ENCODE peak calls at places on chromosome 9, in nine cellular contexts. I, R, H, N, K, T, S, C and Q are unnamed samples.

GRCh38 chr9:98445576-98445975 is 190.1 kb upstream of the TBC1D2 start:
- DNase-seq in I (no peak), R (no peak), H (no peak), N (no peak), K (no peak), T (no peak), S (no peak), C (no peak), Q (no peak)

GRCh38 chr9:79581388-79581787 is 9.6 kb downstream of the TLE4 start:
- DNase-seq in I (no peak), R (no peak), H (no peak), N (peak), K (no peak), T (no peak), S (no peak), C (no peak), Q (no peak)

GRCh38 chr9:4680750-4681149 is 1.4 kb downstream of the CDC37L1 start:
- DNase-seq in I (no peak), R (peak), H (no peak), N (no peak), K (no peak), T (no peak), S (no peak), C (peak), Q (no peak)

GRCh38 chr9:134391319-134392231 is 65.3 kb downstream of the RXRA start:
- DNase-seq in I (no peak), R (no peak), H (no peak), N (no peak), K (no peak), T (no peak), S (no peak), C (no peak), Q (no peak)

GRCh38 chr9:16594787-16595186 is 275.7 kb downstream of the BNC2 start:
- DNase-seq in I (no peak), R (no peak), H (no peak), N (no peak), K (no peak), T (no peak), S (no peak), C (no peak), Q (no peak)

GRCh38 chr9:76615149-76615548 is 149.1 kb upstream of the PCA3 start:
- DNase-seq in I (no peak), R (no peak), H (no peak), N (no peak), K (no peak), T (no peak), S (no peak), C (peak), Q (no peak)

GRCh38 chr9:87447547-87448432 is 49.9 kb upstream of the DAPK1 start:
- DNase-seq in I (no peak), R (no peak), H (no peak), N (peak), K (no peak), T (no peak), S (no peak), C (no peak), Q (no peak)

GRCh38 chr9:14205463-14205862 is 108.5 kb downstream of the NFIB start:
- DNase-seq in I (no peak), R (peak), H (no peak), N (peak), K (no peak), T (no peak), S (no peak), C (no peak), Q (no peak)

GRCh38 chr9:70263421-70263820 is 4.6 kb downstream of the SMC5 start:
- DNase-seq in I (no peak), R (peak), H (no peak), N (peak), K (no peak), T (no peak), S (no peak), C (no peak), Q (no peak)

GRCh38 chr9:33041459-33042188 is 16.6 kb downstream of the DNAJA1 start:
- DNase-seq in I (no peak), R (peak), H (no peak), N (no peak), K (no peak), T (no peak), S (no peak), C (peak), Q (no peak)

GRCh38 chr9:73023025-73023541 is 70.2 kb upstream of the ALDH1A1 start:
- DNase-seq in I (peak), R (peak), H (peak), N (peak), K (no peak), T (no peak), S (no peak), C (peak), Q (no peak)

GRCh38 chr9:91037511-91038482 is 236.2 kb downstream of the SYK start:
- DNase-seq in I (peak), R (peak), H (peak), N (peak), K (peak), T (no peak), S (peak), C (peak), Q (peak)

GRCh38 chr9:85151247-85151646 is 481.7 kb downstream of the NTRK2 start:
- DNase-seq in I (no peak), R (no peak), H (no peak), N (no peak), K (no peak), T (no peak), S (no peak), C (no peak), Q (no peak)

GRCh38 chr9:95075700-95076099 is 241.8 kb downstream of the FANCC start:
- DNase-seq in I (no peak), R (no peak), H (no peak), N (no peak), K (no peak), T (no peak), S (no peak), C (no peak), Q (no peak)

GRCh38 chr9:36878986-36879982 is 154.8 kb downstream of the PAX5 start:
- DNase-seq in I (no peak), R (no peak), H (no peak), N (no peak), K (no peak), T (no peak), S (no peak), C (no peak), Q (no peak)

GRCh38 chr9:18115131-18115530 is 358.8 kb upstream of the ADAMTSL1 start:
- DNase-seq in I (no peak), R (no peak), H (no peak), N (no peak), K (no peak), T (no peak), S (no peak), C (no peak), Q (no peak)

GRCh38 chr9:18791074-18791473 is 241.9 kb downstream of the SAXO1 start:
- DNase-seq in I (no peak), R (no peak), H (peak), N (peak), K (no peak), T (no peak), S (no peak), C (peak), Q (no peak)

GRCh38 chr9:656918-657583 is 184.4 kb upstream of the DMRT1 start:
- DNase-seq in I (no peak), R (no peak), H (no peak), N (no peak), K (no peak), T (no peak), S (no peak), C (peak), Q (no peak)

GRCh38 chr9:100052375-100052774 is 46.4 kb downstream of the ERP44 start:
- DNase-seq in I (no peak), R (no peak), H (no peak), N (no peak), K (no peak), T (no peak), S (no peak), C (no peak), Q (no peak)

GRCh38 chr9:119322137-119322695 is 47.0 kb downstream of the BRINP1 start:
- DNase-seq in I (peak), R (no peak), H (no peak), N (no peak), K (no peak), T (no peak), S (no peak), C (peak), Q (no peak)

GRCh38 chr9:17322882-17323864 is 188.3 kb downstream of the CNTLN start:
- DNase-seq in I (no peak), R (no peak), H (no peak), N (no peak), K (no peak), T (no peak), S (no peak), C (no peak), Q (no peak)

GRCh38 chr9:21690561-21690960 is 111.9 kb upstream of the MTAP start:
- DNase-seq in I (no peak), R (peak), H (no peak), N (peak), K (no peak), T (no peak), S (no peak), C (no peak), Q (no peak)

GRCh38 chr9:96566401-96567202 is 53.0 kb downstream of the CDC14B start:
- DNase-seq in I (peak), R (peak), H (peak), N (peak), K (peak), T (peak), S (peak), C (peak), Q (peak)

GRCh38 chr9:1429328-1429727 is 379.2 kb downstream of the DMRT2 start:
- DNase-seq in I (no peak), R (no peak), H (no peak), N (no peak), K (no peak), T (no peak), S (no peak), C (peak), Q (no peak)

GRCh38 chr9:83047839-83048775 is 14.8 kb downstream of the RASEF start:
- DNase-seq in I (no peak), R (no peak), H (no peak), N (peak), K (no peak), T (no peak), S (peak), C (no peak), Q (no peak)

GRCh38 chr9:18473551-18474279 is at the start of gene ADAMTSL1:
- DNase-seq in I (no peak), R (peak), H (no peak), N (peak), K (no peak), T (peak), S (no peak), C (no peak), Q (no peak)

GRCh38 chr9:72855890-72856523 is 96.8 kb downstream of the ALDH1A1 start:
- DNase-seq in I (no peak), R (no peak), H (no peak), N (no peak), K (no peak), T (no peak), S (no peak), C (no peak), Q (no peak)

GRCh38 chr9:112885324-112885723 is 5.4 kb downstream of the SLC46A2 start:
- DNase-seq in I (no peak), R (no peak), H (no peak), N (no peak), K (no peak), T (no peak), S (no peak), C (no peak), Q (no peak)

GRCh38 chr9:121550569-121551512 is 51.2 kb upstream of the GGTA1 start:
- DNase-seq in I (peak), R (peak), H (peak), N (peak), K (peak), T (peak), S (peak), C (peak), Q (peak)
- H3K4me3 ChIP-seq in I (peak), R (peak), H (peak), N (peak), K (peak), T (peak), S (peak), C (no peak), Q (no peak)

DNA sequence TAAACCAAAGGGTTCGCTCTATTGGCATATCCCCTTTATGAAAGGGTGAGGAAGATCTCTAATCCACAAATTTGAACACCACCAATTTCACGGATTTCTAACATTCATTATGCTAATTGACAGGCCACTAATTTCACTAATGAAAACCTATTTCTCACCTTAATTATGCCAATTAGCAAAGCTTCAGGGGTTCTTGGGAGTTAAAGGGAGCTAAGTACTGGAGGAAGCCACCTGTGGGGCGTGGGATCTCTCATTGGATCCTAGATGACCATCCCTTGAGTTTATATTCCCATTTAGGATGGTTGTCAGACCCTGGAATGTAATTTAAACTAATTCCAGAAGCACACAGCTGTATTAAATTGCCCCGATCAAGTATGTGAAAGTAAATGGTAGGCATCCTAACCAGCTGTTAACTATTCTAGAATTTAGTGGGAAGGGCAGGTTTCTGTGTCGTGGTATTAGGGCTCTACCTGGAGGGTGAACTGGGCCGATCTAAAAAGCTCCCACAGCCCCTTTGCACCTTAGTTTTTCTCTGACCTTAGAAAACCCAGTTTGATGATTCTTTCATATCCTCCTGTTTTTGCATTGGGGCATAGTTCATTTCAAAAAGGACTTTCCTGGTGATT is 77.1 kb downstream of the C9orf152 start:
- DNase-seq in I (no peak), R (no peak), H (no peak), N (no peak), K (no peak), T (no peak), S (no peak), C (no peak), Q (no peak)
- H3K4me3 ChIP-seq in I (no peak), R (no peak), H (no peak), N (no peak), K (no peak), T (no peak), S (no peak), C (no peak), Q (no peak)

GRCh38 chr9:131676431-131676972 is 63.4 kb downstream of the RAPGEF1 start:
- DNase-seq in I (no peak), R (no peak), H (no peak), N (peak), K (no peak), T (no peak), S (no peak), C (no peak), Q (no peak)

GRCh38 chr9:131677051-131677444 is 62.8 kb downstream of the RAPGEF1 start:
- DNase-seq in I (no peak), R (no peak), H (no peak), N (no peak), K (no peak), T (no peak), S (no peak), C (no peak), Q (no peak)

GRCh38 chr9:131679261-131680020 is 60.4 kb downstream of the RAPGEF1 start:
- DNase-seq in I (no peak), R (peak), H (no peak), N (peak), K (no peak), T (no peak), S (no peak), C (no peak), Q (no peak)

GRCh38 chr9:131677445-131678180 is 62.3 kb downstream of the RAPGEF1 start:
- DNase-seq in I (no peak), R (peak), H (no peak), N (peak), K (no peak), T (no peak), S (no peak), C (peak), Q (no peak)

DNA sequence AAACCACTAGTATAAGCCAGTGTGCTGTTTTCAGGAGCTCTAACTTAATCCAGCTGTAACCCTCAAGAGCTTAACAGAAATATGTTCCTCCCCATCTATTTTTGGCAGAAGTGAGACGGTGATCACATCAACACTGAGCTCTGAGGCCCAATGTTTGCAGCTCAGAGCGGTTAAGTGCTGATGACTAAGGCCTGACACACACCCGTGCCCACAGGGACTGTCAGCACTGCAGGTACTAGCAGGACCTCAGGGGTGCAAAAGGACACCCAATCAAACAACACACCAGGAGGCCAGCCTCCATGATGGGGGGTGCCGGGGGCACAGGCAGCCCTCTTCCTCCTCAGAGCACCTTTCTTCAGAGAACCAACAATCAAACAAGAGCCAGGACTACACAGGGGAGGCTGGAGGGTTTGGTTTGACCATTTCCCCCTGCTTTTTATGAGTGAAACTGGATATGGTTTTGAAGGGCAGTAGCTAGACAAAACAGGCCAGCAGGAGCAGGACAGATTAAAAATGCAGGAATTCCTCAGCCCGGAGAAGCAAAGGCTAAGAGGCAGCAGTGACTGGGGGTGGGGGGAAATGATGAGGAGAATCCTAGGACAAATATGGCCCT is 61.3 kb downstream of the RAPGEF1 start:
- DNase-seq in I (peak), R (peak), H (peak), N (peak), K (peak), T (peak), S (peak), C (peak), Q (peak)
- H3K4me3 ChIP-seq in I (no peak), R (no peak), H (peak), N (no peak), K (peak), T (no peak), S (no peak), C (no peak), Q (no peak)

DNA sequence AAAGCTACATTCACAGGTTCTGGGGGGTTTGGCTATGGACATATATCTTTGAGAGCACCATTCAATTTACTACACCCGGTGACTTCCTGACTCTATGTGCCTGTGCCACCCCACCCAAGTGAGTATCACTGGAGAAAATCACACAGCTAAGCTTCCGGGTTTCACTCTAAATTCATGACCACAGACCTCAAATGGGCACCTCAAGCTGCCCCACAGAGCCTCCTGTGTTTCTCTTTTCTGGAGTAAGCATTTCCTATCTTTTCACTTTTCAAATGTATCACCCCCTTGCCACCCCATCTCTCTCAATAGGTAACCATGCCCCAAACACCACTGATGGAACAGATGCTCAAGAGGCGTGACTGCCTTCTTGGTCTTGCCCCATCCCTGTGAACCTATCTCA is 49.2 kb upstream of the NEK6 start:
- DNase-seq in I (no peak), R (no peak), H (no peak), N (no peak), K (no peak), T (no peak), S (no peak), C (no peak), Q (no peak)
- H3K4me3 ChIP-seq in I (no peak), R (no peak), H (no peak), N (no peak), K (no peak), T (no peak), S (no peak), C (no peak), Q (no peak)

GRCh38 chr9:126781186-126781585 is 23.7 kb upstream of the ZBTB43 start:
- DNase-seq in I (no peak), R (no peak), H (no peak), N (no peak), K (no peak), T (no peak), S (no peak), C (no peak), Q (peak)
- H3K4me3 ChIP-seq in I (no peak), R (no peak), H (no peak), N (no peak), K (no peak), T (no peak), S (peak), C (no peak), Q (no peak)

DNA sequence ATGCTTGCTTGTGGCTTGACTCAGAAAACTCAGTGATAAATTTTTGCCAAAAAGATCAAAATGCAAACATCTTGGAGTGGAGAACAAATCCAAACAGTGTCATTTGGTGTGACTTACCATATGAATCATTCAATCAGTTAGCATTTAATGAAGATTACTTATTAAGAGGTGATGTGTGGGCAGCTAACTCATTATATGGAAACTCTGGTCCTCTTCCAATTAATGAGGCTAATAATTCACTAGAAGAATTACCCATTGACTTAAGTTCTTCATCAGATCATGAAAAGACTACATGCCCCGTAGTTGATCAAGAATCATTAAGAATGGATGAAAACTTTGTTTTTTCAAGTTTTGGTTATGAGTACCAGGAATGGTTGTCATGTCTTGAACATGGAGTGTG is 141.8 kb downstream of the UNC13B start:
- DNase-seq in I (no peak), R (no peak), H (no peak), N (no peak), K (no peak), T (no peak), S (no peak), C (no peak), Q (no peak)
- H3K4me3 ChIP-seq in I (no peak), R (no peak), H (no peak), N (no peak), K (no peak), T (no peak), S (no peak), C (no peak), Q (no peak)